ENCODE peak calls at places on chromosomes 12 and 14, in six cellular contexts. C is RPMI7951, J is ACHN, L is right cardiac atrium, N is amygdala, K is esophagus squamous epithelium. Q is an unnamed sample.

GRCh38 chr14:64952598-64953309 is 10.2 kb upstream of the GPX2 start:
- DNase-seq in C (no peak), J (no peak), L (no peak), N (no peak), K (no peak), Q (no peak)

GRCh38 chr12:52295663-52296062 is 4.3 kb upstream of the KRT81 start:
- DNase-seq in C (peak; percentile 26), J (no peak), L (no peak), N (no peak), K (no peak), Q (no peak)

GRCh38 chr12:64992641-64993040 is 128.5 kb downstream of the WIF1 start:
- DNase-seq in C (no peak), J (no peak), L (no peak), N (no peak), K (no peak), Q (no peak)

GRCh38 chr12:90770861-90771260 is 184.1 kb downstream of the CCER1 start:
- DNase-seq in C (no peak), J (no peak), L (no peak), N (no peak), K (no peak), Q (no peak)

GRCh38 chr12:81274619-81275018 is 196.7 kb downstream of the ACSS3 start:
- DNase-seq in C (no peak), J (no peak), L (no peak), N (no peak), K (no peak), Q (no peak)

GRCh38 chr14:80845877-80846276 is 95.7 kb downstream of the CEP128 start:
- DNase-seq in C (no peak), J (no peak), L (no peak), N (no peak), K (no peak), Q (no peak)

GRCh38 chr12:76042147-76042546 is 10.6 kb upstream of the PHLDA1 start:
- DNase-seq in C (no peak), J (no peak), L (no peak), N (no peak), K (no peak), Q (no peak)

GRCh38 chr12:5887758-5888157 is 57.3 kb downstream of the ANO2 start:
- DNase-seq in C (no peak), J (no peak), L (no peak), N (no peak), K (no peak), Q (no peak)

GRCh38 chr14:61470261-61470953 is 149.0 kb downstream of the PRKCH start:
- DNase-seq in C (peak; percentile 95), J (peak; percentile 82), L (no peak), N (no peak), K (no peak), Q (peak; percentile 50)

GRCh38 chr14:23147676-23148075 is 28.6 kb upstream of the CEBPE start:
- DNase-seq in C (peak; percentile 56), J (no peak), L (no peak), N (no peak), K (no peak), Q (no peak)

GRCh38 chr12:54428050-54429013 is 9.3 kb upstream of the ITGA5 start:
- DNase-seq in C (peak; percentile 79), J (no peak), L (no peak), N (no peak), K (no peak), Q (peak; percentile 64)

GRCh38 chr14:68937790-68938514 is 41.1 kb downstream of the ACTN1 start:
- DNase-seq in C (no peak), J (peak; percentile 42), L (peak; percentile 74), N (no peak), K (no peak), Q (peak; percentile 85)

GRCh38 chr14:73125746-73126145 is 10.6 kb upstream of the PSEN1 start:
- DNase-seq in C (no peak), J (no peak), L (no peak), N (no peak), K (no peak), Q (no peak)

GRCh38 chr14:71532790-71533189 is 399.4 kb upstream of the RGS6 start:
- DNase-seq in C (peak; percentile 10), J (no peak), L (no peak), N (no peak), K (no peak), Q (no peak)

GRCh38 chr14:53295985-53296582 is 143.0 kb upstream of the DDHD1 start:
- DNase-seq in C (peak; percentile 40), J (peak; percentile 25), L (no peak), N (no peak), K (no peak), Q (no peak)

Q was measured in left cardiac atrium.